ENCODE peak calls at places on chromosome 19, in four cellular contexts. R, H, D and G are unnamed samples.

GRCh38 chr19:14407889-14408640 is 11.1 kb downstream of the DDX39A start:
- DNase-seq in H (no peak), R (no peak), D (no peak), G (no peak)

GRCh38 chr19:2261438-2262172 is 5.4 kb upstream of the JSRP1 start:
- DNase-seq in H (no peak), R (peak), D (no peak), G (peak)

GRCh38 chr19:29283366-29283765 is 70.4 kb upstream of the UQCRFS1 start:
- DNase-seq in D (no peak), H (no peak), R (no peak), G (no peak)

GRCh38 chr19:12783226-12783848 is 7.9 kb upstream of the JUNB start:
- DNase-seq in R (peak), D (no peak), H (no peak), G (peak)

GRCh38 chr19:17784201-17785008 is 10.5 kb upstream of the B3GNT3 start:
- DNase-seq in H (peak), R (peak), D (peak), G (peak)

GRCh38 chr19:58170860-58171259 is 12.0 kb upstream of the ZNF274 start:
- DNase-seq in D (no peak), H (no peak), R (no peak), G (no peak)

GRCh38 chr19:14004619-14005380 is 1.3 kb downstream of the RFX1 start:
- DNase-seq in H (no peak), R (peak), D (peak), G (no peak)

GRCh38 chr19:16462757-16463250 is 9.0 kb downstream of the EPS15L1 start:
- DNase-seq in R (no peak), D (peak), H (no peak), G (peak)

GRCh38 chr19:54320271-54320670 is 7.3 kb upstream of the LILRA5 start:
- DNase-seq in R (no peak), H (no peak), D (no peak), G (no peak)

GRCh38 chr19:47255947-47256687 is at the start of gene CCDC9:
- DNase-seq in D (peak), H (peak), R (peak), G (peak)

GRCh38 chr19:16404396-16404795 is 67.4 kb downstream of the EPS15L1 start:
- DNase-seq in D (no peak), H (no peak), R (no peak), G (no peak)

GRCh38 chr19:934865-935422 is 9.1 kb downstream of the ARID3A start:
- DNase-seq in H (no peak), R (no peak), D (peak), G (no peak)

GRCh38 chr19:3367572-3368440 is 1.4 kb downstream of the NFIC start:
- DNase-seq in H (no peak), R (peak), D (no peak), G (no peak)

GRCh38 chr19:4971424-4971793 is 2.5 kb downstream of the KDM4B start:
- DNase-seq in D (no peak), H (peak), R (no peak), G (peak)

GRCh38 chr19:54160182-54160811 is 776 bp upstream of the LENG1 start:
- DNase-seq in H (no peak), R (no peak), D (no peak), G (no peak)

GRCh38 chr19:40744554-40745401 is 5.5 kb downstream of the ACTMAP start:
- DNase-seq in H (no peak), D (no peak), R (peak), G (peak)

GRCh38 chr19:42188665-42189064 is 28.8 kb downstream of the DEDD2 start:
- DNase-seq in H (no peak), R (no peak), D (no peak), G (no peak)

GRCh38 chr19:44757057-44757734 is 8.7 kb downstream of the BCL3 start:
- DNase-seq in R (no peak), D (peak), H (no peak), G (no peak)

GRCh38 chr19:44759083-44759804 is 10.7 kb downstream of the BCL3 start:
- DNase-seq in R (no peak), D (no peak), H (no peak), G (no peak)

GRCh38 chr19:44756089-44756562 is 7.6 kb downstream of the BCL3 start:
- DNase-seq in R (no peak), D (no peak), H (no peak), G (no peak)

GRCh38 chr19:44758596-44758995 is 10.1 kb downstream of the BCL3 start:
- DNase-seq in D (peak), H (no peak), R (no peak), G (no peak)

GRCh38 chr19:44757735-44758505 is 9.4 kb downstream of the BCL3 start:
- DNase-seq in H (no peak), R (no peak), D (peak), G (no peak)
- TF ChIP-seq CTCF in H (no peak), R (no peak), D (peak), G (no peak)

GRCh38 chr19:10228925-10229324 is 2.2 kb downstream of the S1PR2 start:
- DNase-seq in D (no peak), R (peak), H (peak), G (peak)

GRCh38 chr19:10226021-10226375 is 5.1 kb downstream of the S1PR2 start:
- DNase-seq in R (no peak), D (peak), H (no peak), G (no peak)

GRCh38 chr19:10226376-10227214 is 4.5 kb downstream of the S1PR2 start:
- DNase-seq in H (no peak), D (peak), R (no peak), G (no peak)

GRCh38 chr19:10228393-10228792 is 2.7 kb downstream of the S1PR2 start:
- DNase-seq in R (no peak), D (no peak), H (no peak), G (no peak)

DNA sequence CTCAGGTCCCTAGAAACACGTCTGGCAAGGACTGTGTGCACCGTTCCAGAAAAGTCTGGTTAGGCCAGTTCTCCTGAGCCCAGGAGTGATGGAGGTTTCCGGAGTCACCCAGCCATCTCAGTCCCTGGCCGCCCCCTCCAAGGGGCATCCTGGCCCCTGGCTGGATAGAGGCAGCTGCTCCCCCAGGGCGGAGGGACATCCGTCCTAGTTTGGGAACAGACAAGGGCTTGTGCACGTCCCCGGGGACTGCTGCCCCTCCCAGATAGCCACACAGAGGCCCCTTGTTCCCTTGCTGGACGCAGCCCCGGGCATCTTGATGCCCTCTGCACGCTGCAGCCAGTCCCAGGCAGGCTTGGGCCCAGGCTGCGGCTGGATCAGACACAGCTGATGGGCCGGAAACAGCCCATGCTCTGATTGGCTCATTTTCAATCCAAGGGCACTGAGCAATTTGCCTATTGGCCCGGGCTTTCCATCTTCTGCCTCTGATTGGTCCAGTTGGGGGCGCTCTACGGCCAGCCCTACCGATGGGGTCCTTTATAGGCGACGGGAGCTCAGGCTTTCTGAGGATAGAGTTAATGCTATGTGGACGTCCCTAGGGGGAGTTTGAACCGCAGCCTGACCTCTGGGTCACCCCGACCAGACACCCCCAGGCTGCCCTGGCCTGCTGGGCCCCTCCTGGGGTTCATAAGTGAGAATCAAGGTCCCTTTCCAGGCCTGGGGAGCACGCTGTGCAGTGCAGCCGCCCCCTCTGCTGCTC is 3.7 kb downstream of the S1PR2 start:
- DNase-seq in D (peak), H (no peak), R (no peak), G (peak)
- TF ChIP-seq CTCF in D (no peak), H (no peak), R (no peak), G (no peak)

GRCh38 chr19:6772028-6772865 is at the start of gene VAV1:
- DNase-seq in R (peak), D (peak), H (peak), G (peak)
- TF ChIP-seq CTCF in R (peak), D (no peak), H (no peak), G (peak)

DNA sequence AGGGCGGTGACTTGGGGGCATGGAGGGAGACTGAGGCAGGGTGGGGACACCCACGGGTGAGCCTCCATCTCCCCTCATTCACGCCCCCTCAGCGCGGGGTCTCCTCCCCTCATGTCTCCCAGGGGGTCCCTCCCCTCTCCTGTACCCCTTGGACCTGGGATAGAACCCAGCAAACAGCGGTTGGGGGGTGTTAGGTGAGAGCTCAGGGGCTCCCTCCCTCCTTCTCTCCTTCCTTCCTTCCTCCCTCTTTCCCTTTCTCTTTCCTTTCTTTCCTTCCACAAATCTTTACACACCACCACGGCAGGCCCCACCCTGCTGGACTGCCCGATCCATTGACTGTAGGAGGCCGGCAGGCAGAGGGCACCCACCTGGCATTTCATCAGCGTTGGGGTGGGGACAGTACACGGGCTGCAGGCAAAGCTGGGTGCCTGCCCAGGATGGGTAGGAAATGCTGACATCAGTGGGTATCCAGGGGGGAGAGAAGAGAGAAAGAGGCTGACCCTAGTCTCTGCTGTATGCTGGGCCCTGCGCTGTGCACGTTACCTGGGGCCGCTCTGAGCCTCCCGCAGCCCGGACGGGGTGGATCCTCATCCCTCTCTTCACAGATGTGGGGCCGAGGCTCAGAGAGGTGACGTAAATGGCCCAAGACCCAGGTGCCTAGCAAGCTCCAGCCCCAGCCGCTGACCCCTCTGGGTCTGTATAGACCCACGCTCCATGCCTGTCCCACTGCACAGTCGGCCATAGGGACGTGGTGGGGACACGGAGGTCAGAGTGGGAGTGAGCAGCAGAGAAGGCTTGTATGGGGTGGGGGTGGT is 3.5 kb downstream of the SSC5D start:
- DNase-seq in H (no peak), R (no peak), D (no peak), G (no peak)
- TF ChIP-seq CTCF in H (no peak), R (no peak), D (no peak), G (no peak)

GRCh38 chr19:37306383-37306963 is 64.4 kb upstream of the ZNF527 start:
- DNase-seq in R (no peak), D (no peak), H (no peak), G (no peak)

GRCh38 chr19:37313335-37313627 is 57.6 kb upstream of the ZNF527 start:
- DNase-seq in H (no peak), D (no peak), R (no peak), G (no peak)

GRCh38 chr19:37304190-37304883 is 66.6 kb upstream of the ZNF527 start:
- DNase-seq in H (no peak), D (peak), R (no peak), G (no peak)

GRCh38 chr19:37304884-37305255 is 66.0 kb upstream of the ZNF527 start:
- DNase-seq in D (no peak), R (no peak), H (no peak), G (no peak)

GRCh38 chr19:37309834-37310575 is 60.9 kb upstream of the ZNF527 start:
- DNase-seq in H (no peak), D (no peak), R (peak), G (peak)
- TF ChIP-seq CTCF in H (peak), D (no peak), R (peak), G (peak)

GRCh38 chr19:56660381-56661105 is 11.0 kb downstream of the ZNF835 start:
- DNase-seq in R (no peak), D (peak), H (no peak), G (peak)
- TF ChIP-seq CTCF in R (no peak), D (peak), H (no peak), G (no peak)